ENCODE peak calls at places on chromosomes 4 and X, in ten cellular contexts. K is glutamatergic neuron; X is epithelial cell of esophagus; D is amniotic epithelial cell; Z is ascending aorta; N is hypothalamus; S is ELR; M is CD4-positive, alpha-beta T cell; Y is GM04504; E is midbrain. Q is an unnamed sample.

GRCh38 chr4:4541040-4541631 is 712 bp downstream of the STX18 start:
- DNase-seq in M (no peak), N (no peak), E (no peak), Z (no peak), D (peak; percentile 63), Y (peak; percentile 17), K (no peak), X (peak; percentile 82), S (peak; percentile 79), Q (peak; percentile 2)

GRCh38 chr4:23857353-23857752 is 32.5 kb downstream of the PPARGC1A start:
- DNase-seq in M (no peak), Z (no peak), S (peak; percentile 11), K (no peak), Y (no peak), E (peak; percentile 58), N (no peak), D (no peak), X (peak; percentile 34), Q (no peak)

GRCh38 chrX:133405498-133406180 is 9.7 kb downstream of the GPC4 start:
- DNase-seq in D (peak; percentile 70), M (no peak), E (no peak), X (no peak), N (no peak), Z (no peak), K (no peak), Y (no peak), S (no peak), Q (no peak)

GRCh38 chr4:4574052-4574451 is 32.2 kb upstream of the STX18 start:
- DNase-seq in N (no peak), M (no peak), X (no peak), S (no peak), Z (no peak), Y (no peak), E (no peak), D (no peak), K (no peak), Q (no peak)

GRCh38 chrX:17403231-17403691 is 28.3 kb downstream of the NHS start:
- DNase-seq in M (no peak), Z (no peak), S (no peak), N (no peak), D (no peak), E (no peak), K (no peak), Y (no peak), X (peak; percentile 39), Q (no peak)

GRCh38 chr4:2071252-2071911 is 12.3 kb downstream of the NAT8L start:
- DNase-seq in D (no peak), Y (no peak), N (no peak), K (peak; percentile 16), X (no peak), Z (no peak), M (no peak), E (peak; percentile 51), S (no peak), Q (no peak)

GRCh38 chrX:106933538-106933961 is 13.3 kb downstream of the CLDN2 start:
- DNase-seq in S (no peak), N (no peak), M (no peak), D (peak; percentile 75), X (no peak), E (no peak), K (no peak), Y (no peak), Z (no peak), Q (no peak)

GRCh38 chr4:8308856-8309771 is 39.6 kb downstream of the HTRA3 start:
- DNase-seq in N (no peak), E (no peak), S (no peak), D (peak; percentile 61), M (no peak), Y (no peak), X (no peak), K (peak; percentile 15), Z (no peak), Q (no peak)

GRCh38 chrX:3286196-3286920 is 60.1 kb downstream of the MXRA5 start:
- DNase-seq in S (peak; percentile 81), M (no peak), K (no peak), D (peak; percentile 79), Y (peak; percentile 34), N (no peak), X (peak; percentile 76), Z (no peak), E (no peak), Q (no peak)